ENCODE peak calls at places on chromosome 19, in eight cellular contexts. B, W, Y, D, G, Q, O and J are unnamed samples.

GRCh38 chr19:19259741-19260140 is 13.4 kb downstream of the TM6SF2 start:
- DNase-seq in W (peak), D (no peak), Q (no peak), O (no peak), G (peak), B (no peak), Y (peak), J (peak)

GRCh38 chr19:47760632-47760999 is 15.3 kb downstream of the NOP53 start:
- DNase-seq in O (no peak), D (no peak), Q (no peak), W (no peak), G (no peak), B (no peak), Y (no peak), J (no peak)

GRCh38 chr19:3270908-3271307 is 46.4 kb downstream of the CELF5 start:
- DNase-seq in Q (no peak), Y (no peak), O (no peak), G (no peak), B (peak), W (peak), D (peak), J (no peak)

GRCh38 chr19:35206379-35206778 is 22.2 kb downstream of the FAM187B start:
- DNase-seq in Q (no peak), D (no peak), O (no peak), Y (peak), G (peak), W (no peak), B (peak), J (no peak)

GRCh38 chr19:23983406-23983805 is 68.7 kb downstream of the ZNF726 start:
- DNase-seq in Q (no peak), G (no peak), W (no peak), B (no peak), Y (no peak), O (no peak), D (no peak), J (peak)

GRCh38 chr19:8036438-8037099 is 16.0 kb upstream of the CCL25 start:
- DNase-seq in Y (no peak), Q (no peak), D (no peak), W (no peak), G (no peak), O (no peak), B (no peak), J (no peak)

GRCh38 chr19:36999313-36999712 is 78.9 kb upstream of the ZNF420 start:
- DNase-seq in W (no peak), Q (no peak), G (no peak), Y (no peak), O (no peak), B (no peak), D (no peak), J (no peak)

GRCh38 chr19:37484406-37485115 is 15.4 kb downstream of the ZNF570 start:
- DNase-seq in B (no peak), O (no peak), Q (no peak), W (no peak), D (no peak), Y (no peak), G (peak), J (no peak)

GRCh38 chr19:1449467-1450442 is at the start of gene APC2:
- DNase-seq in Y (no peak), Q (no peak), W (no peak), D (peak), B (no peak), O (no peak), G (peak), J (no peak)

GRCh38 chr19:33397536-33398360 is 24.2 kb downstream of the CEBPG start:
- DNase-seq in O (peak), Y (no peak), D (no peak), Q (no peak), B (no peak), W (no peak), G (no peak), J (no peak)

GRCh38 chr19:32928806-32929205 is 43.0 kb downstream of the CEP89 start:
- DNase-seq in D (no peak), Q (no peak), B (no peak), Y (no peak), W (no peak), G (no peak), O (no peak), J (no peak)

GRCh38 chr19:17340302-17340870 is 3.0 kb downstream of the GTPBP3 start:
- DNase-seq in D (no peak), O (no peak), W (no peak), G (no peak), B (no peak), Q (no peak), Y (no peak), J (no peak)

GRCh38 chr19:31340059-31341025 is 8.9 kb downstream of the TSHZ3 start:
- DNase-seq in Q (no peak), B (peak), Y (no peak), W (no peak), O (no peak), D (no peak), G (peak), J (peak)

GRCh38 chr19:4279530-4280422 is 710 bp downstream of the SHD start:
- DNase-seq in Y (no peak), B (no peak), O (no peak), G (no peak), W (no peak), Q (no peak), D (no peak), J (no peak)

GRCh38 chr19:4337906-4338440 is 654 bp downstream of the STAP2 start:
- DNase-seq in O (no peak), D (no peak), Y (no peak), W (no peak), Q (no peak), B (no peak), G (no peak), J (peak)

GRCh38 chr19:814108-815078 is 7.4 kb downstream of the PLPPR3 start:
- DNase-seq in B (no peak), Y (no peak), W (no peak), G (no peak), Q (peak), O (no peak), D (no peak), J (no peak)